ENCODE peak calls at places on chromosomes 2 and 18, in seven cellular contexts. I, U, C, Q, S, Z and Y are unnamed samples.

GRCh38 chr2:230905448-230906430 is 19.3 kb downstream of the GPR55 start:
- DNase-seq in I (no peak), U (peak), C (peak), Q (no peak), S (peak), Z (no peak), Y (no peak)

GRCh38 chr18:72895548-72895947 is 27.8 kb upstream of the NETO1 start:
- DNase-seq in I (no peak), U (no peak), C (no peak), Q (no peak), S (no peak), Z (no peak), Y (no peak)

GRCh38 chr2:215696998-215697397 is 261.1 kb upstream of the FN1 start:
- DNase-seq in I (no peak), U (no peak), C (no peak), Q (no peak), S (no peak), Z (no peak), Y (no peak)

GRCh38 chr2:567865-568638 is 109.2 kb downstream of the TMEM18 start:
- DNase-seq in I (no peak), U (no peak), C (no peak), Q (no peak), S (no peak), Z (no peak), Y (no peak)

GRCh38 chr2:46913471-46914381 is 1.9 kb downstream of the MCFD2 start:
- DNase-seq in I (peak), U (no peak), C (peak), Q (no peak), S (no peak), Z (no peak), Y (peak)

GRCh38 chr2:226891780-226892590 is 56.1 kb downstream of the RHBDD1 start:
- DNase-seq in I (no peak), U (no peak), C (no peak), Q (no peak), S (no peak), Z (no peak), Y (no peak)

GRCh38 chr2:189393440-189394111 is 47.7 kb upstream of the WDR75 start:
- DNase-seq in I (no peak), U (no peak), C (no peak), Q (no peak), S (no peak), Z (no peak), Y (no peak)

GRCh38 chr18:62612246-62612645 is 89.4 kb downstream of the ZCCHC2 start:
- DNase-seq in I (no peak), U (no peak), C (no peak), Q (no peak), S (no peak), Z (no peak), Y (no peak)

GRCh38 chr18:26710460-26711096 is 154.9 kb downstream of the AQP4 start:
- DNase-seq in I (peak), U (no peak), C (no peak), Q (no peak), S (no peak), Z (peak), Y (no peak)

GRCh38 chr2:235324324-235324723 is 169.5 kb upstream of the AGAP1 start:
- DNase-seq in I (no peak), U (no peak), C (no peak), Q (no peak), S (no peak), Z (no peak), Y (no peak)

GRCh38 chr18:48940854-48941531 is 9.8 kb downstream of the SMAD7 start:
- DNase-seq in I (peak), U (peak), C (no peak), Q (no peak), S (peak), Z (no peak), Y (no peak)

GRCh38 chr18:69845588-69846506 is 101.8 kb downstream of the CD226 start:
- DNase-seq in I (peak), U (no peak), C (no peak), Q (no peak), S (no peak), Z (no peak), Y (no peak)

GRCh38 chr2:236562434-236562833 is 7.2 kb upstream of the ACKR3 start:
- DNase-seq in I (no peak), U (no peak), C (no peak), Q (no peak), S (no peak), Z (no peak), Y (no peak)

GRCh38 chr2:37573406-37573805 is 98.0 kb downstream of the CDC42EP3 start:
- DNase-seq in I (no peak), U (no peak), C (no peak), Q (no peak), S (no peak), Z (no peak), Y (no peak)

GRCh38 chr2:112947374-112947773 is 30.4 kb upstream of the IL36G start:
- DNase-seq in I (no peak), U (no peak), C (no peak), Q (no peak), S (no peak), Z (no peak), Y (no peak)

GRCh38 chr2:102166189-102166845 is 20.5 kb upstream of the IL1RL2 start:
- DNase-seq in I (peak), U (no peak), C (no peak), Q (no peak), S (no peak), Z (no peak), Y (no peak)

GRCh38 chr2:39093208-39093898 is 27.5 kb downstream of the SOS1 start:
- DNase-seq in I (no peak), U (no peak), C (no peak), Q (no peak), S (no peak), Z (no peak), Y (no peak)

GRCh38 chr2:75221872-75222271 is 22.6 kb upstream of the TACR1 start:
- DNase-seq in I (no peak), U (no peak), C (no peak), Q (no peak), S (no peak), Z (no peak), Y (no peak)

GRCh38 chr2:216584112-216584511 is 49.1 kb upstream of the IGFBP2 start:
- DNase-seq in I (no peak), U (no peak), C (no peak), Q (no peak), S (no peak), Z (no peak), Y (no peak)